ENCODE peak calls at places on chromosomes 5 and 9, in seven cellular contexts. One of them, this sample, is unnamed.

GRCh38 chr5:100654895-100655294 is 119.7 kb downstream of the FAM174A start:
- DNase-seq in HCT116: no peak
- DNase-seq in HepG2: no peak
- DNase-seq in SK-N-SH: no peak
- DNase-seq in GM12878: no peak
- DNase-seq in K562: no peak
- DNase-seq in H1: no peak
- DNase-seq in this sample: no peak

GRCh38 chr5:151105561-151105960 is 24.7 kb upstream of the TNIP1 start:
- DNase-seq in K562: no peak
- DNase-seq in GM12878: no peak
- DNase-seq in H1: no peak
- DNase-seq in SK-N-SH: no peak
- DNase-seq in HCT116: no peak
- DNase-seq in HepG2: no peak
- DNase-seq in this sample: no peak

GRCh38 chr5:27511061-27511460 is 472.7 kb upstream of the CDH9 start:
- DNase-seq in SK-N-SH: no peak
- DNase-seq in K562: no peak
- DNase-seq in HepG2: no peak
- DNase-seq in H1: no peak
- DNase-seq in HCT116: no peak
- DNase-seq in GM12878: no peak
- DNase-seq in this sample: no peak

GRCh38 chr5:180212363-180213255 is 3.6 kb upstream of the RASGEF1C start:
- DNase-seq in GM12878: no peak
- DNase-seq in SK-N-SH: peak; percentile 65
- DNase-seq in HCT116: no peak
- DNase-seq in HepG2: no peak
- DNase-seq in K562: no peak
- DNase-seq in H1: no peak
- DNase-seq in this sample: peak; percentile 35

GRCh38 chr9:125074976-125075375 is 68.4 kb downstream of the SCAI start:
- DNase-seq in H1: no peak
- DNase-seq in K562: no peak
- DNase-seq in SK-N-SH: no peak
- DNase-seq in HepG2: no peak
- DNase-seq in HCT116: no peak
- DNase-seq in GM12878: no peak
- DNase-seq in this sample: no peak

GRCh38 chr5:126851441-126852103 is 74.6 kb downstream of the LMNB1 start:
- DNase-seq in HCT116: no peak
- DNase-seq in H1: no peak
- DNase-seq in GM12878: no peak
- DNase-seq in K562: no peak
- DNase-seq in SK-N-SH: no peak
- DNase-seq in HepG2: no peak
- DNase-seq in this sample: no peak

GRCh38 chr5:59358005-59358404 is 535.5 kb downstream of the PDE4D start:
- DNase-seq in HCT116: no peak
- DNase-seq in HepG2: no peak
- DNase-seq in H1: no peak
- DNase-seq in K562: no peak
- DNase-seq in SK-N-SH: no peak
- DNase-seq in GM12878: no peak
- DNase-seq in this sample: no peak

GRCh38 chr9:92647671-92648446 is 22.1 kb downstream of the IPPK start:
- DNase-seq in HepG2: no peak
- DNase-seq in HCT116: no peak
- DNase-seq in SK-N-SH: no peak
- DNase-seq in K562: no peak
- DNase-seq in H1: no peak
- DNase-seq in GM12878: no peak
- DNase-seq in this sample: no peak

GRCh38 chr9:84170521-84171141 is 169.9 kb downstream of the SLC28A3 start:
- DNase-seq in HCT116: peak; percentile 81
- DNase-seq in HepG2: peak; percentile 45
- DNase-seq in SK-N-SH: peak; percentile 46
- DNase-seq in K562: peak; percentile 7
- DNase-seq in H1: no peak
- DNase-seq in GM12878: no peak
- DNase-seq in this sample: no peak

GRCh38 chr9:114002986-114003740 is 74.9 kb downstream of the AMBP start:
- DNase-seq in HepG2: no peak
- DNase-seq in HCT116: no peak
- DNase-seq in SK-N-SH: no peak
- DNase-seq in H1: no peak
- DNase-seq in GM12878: no peak
- DNase-seq in K562: no peak
- DNase-seq in this sample: no peak

GRCh38 chr5:172303090-172303995 is 19.8 kb upstream of the UBTD2 start:
- DNase-seq in SK-N-SH: no peak
- DNase-seq in K562: no peak
- DNase-seq in HCT116: peak; percentile 60
- DNase-seq in GM12878: no peak
- DNase-seq in H1: no peak
- DNase-seq in HepG2: peak; percentile 16
- DNase-seq in this sample: no peak

GRCh38 chr9:4306066-4306787 is 6.4 kb upstream of the GLIS3 start:
- DNase-seq in GM12878: no peak
- DNase-seq in HepG2: peak; percentile 71
- DNase-seq in K562: no peak
- DNase-seq in HCT116: no peak
- DNase-seq in SK-N-SH: no peak
- DNase-seq in H1: no peak
- DNase-seq in this sample: no peak

GRCh38 chr5:145347026-145347616 is 488.0 kb downstream of the PRELID2 start:
- DNase-seq in SK-N-SH: peak; percentile 24
- DNase-seq in HepG2: peak; percentile 9
- DNase-seq in K562: no peak
- DNase-seq in GM12878: no peak
- DNase-seq in H1: no peak
- DNase-seq in HCT116: peak; percentile 23
- DNase-seq in this sample: peak; percentile 63

GRCh38 chr5:33369470-33370134 is 71.2 kb upstream of the TARS1 start:
- DNase-seq in GM12878: no peak
- DNase-seq in H1: no peak
- DNase-seq in HCT116: no peak
- DNase-seq in HepG2: no peak
- DNase-seq in SK-N-SH: no peak
- DNase-seq in K562: no peak
- DNase-seq in this sample: no peak

GRCh38 chr5:54995168-54995567 is 9.8 kb upstream of the ESM1 start:
- DNase-seq in K562: no peak
- DNase-seq in HCT116: no peak
- DNase-seq in GM12878: no peak
- DNase-seq in HepG2: no peak
- DNase-seq in SK-N-SH: no peak
- DNase-seq in H1: no peak
- DNase-seq in this sample: no peak

GRCh38 chr5:131984945-131985665 is 26.4 kb downstream of the ACSL6 start:
- DNase-seq in SK-N-SH: no peak
- DNase-seq in H1: no peak
- DNase-seq in GM12878: no peak
- DNase-seq in HCT116: no peak
- DNase-seq in K562: no peak
- DNase-seq in HepG2: no peak
- DNase-seq in this sample: no peak

DNA sequence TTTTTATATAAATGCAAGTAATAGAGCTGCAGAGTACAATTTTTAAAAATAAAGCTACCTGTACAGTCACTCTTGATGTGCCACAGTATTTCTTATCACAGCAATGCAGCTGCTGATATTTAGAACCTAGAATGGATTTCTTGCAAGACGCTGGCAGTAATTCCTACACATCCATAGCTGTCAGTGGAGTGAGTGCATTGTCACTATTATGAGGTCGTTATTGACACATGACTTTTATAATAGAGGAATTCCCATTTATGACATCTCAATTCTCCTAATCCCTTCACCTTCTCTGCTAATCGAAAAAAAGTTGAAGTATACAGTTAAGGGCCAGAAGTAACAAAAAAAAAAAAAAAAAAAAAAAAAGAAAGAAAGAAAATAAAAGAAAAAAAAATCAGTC is 477.8 kb downstream of the TAF11L14 start:
- DNase-seq in SK-N-SH: no peak
- DNase-seq in HCT116: no peak
- DNase-seq in K562: no peak
- DNase-seq in HepG2: no peak
- DNase-seq in GM12878: no peak
- DNase-seq in H1: no peak
- DNase-seq in this sample: no peak
- TF ChIP-seq JUND in SK-N-SH: no peak
- TF ChIP-seq JUND in HCT116: no peak
- TF ChIP-seq JUND in K562: no peak
- TF ChIP-seq JUND in HepG2: no peak
- TF ChIP-seq JUND in GM12878: no peak
- TF ChIP-seq JUND in H1: no peak
- TF ChIP-seq JUND in this sample: no peak

GRCh38 chr9:129465834-129466535 is 154.9 kb downstream of the C9orf50 start:
- DNase-seq in SK-N-SH: no peak
- DNase-seq in HepG2: no peak
- DNase-seq in HCT116: no peak
- DNase-seq in GM12878: no peak
- DNase-seq in K562: no peak
- DNase-seq in H1: no peak
- DNase-seq in this sample: no peak

GRCh38 chr9:129463477-129463876 is 157.4 kb downstream of the C9orf50 start:
- DNase-seq in HCT116: no peak
- DNase-seq in HepG2: no peak
- DNase-seq in K562: no peak
- DNase-seq in H1: no peak
- DNase-seq in GM12878: no peak
- DNase-seq in SK-N-SH: no peak
- DNase-seq in this sample: no peak

GRCh38 chr9:129467004-129467588 is 153.8 kb downstream of the C9orf50 start:
- DNase-seq in H1: no peak
- DNase-seq in K562: no peak
- DNase-seq in SK-N-SH: no peak
- DNase-seq in GM12878: no peak
- DNase-seq in HCT116: no peak
- DNase-seq in HepG2: no peak
- DNase-seq in this sample: no peak

GRCh38 chr9:129467739-129468666 is 152.9 kb downstream of the C9orf50 start:
- DNase-seq in HCT116: no peak
- DNase-seq in K562: no peak
- DNase-seq in SK-N-SH: no peak
- DNase-seq in H1: no peak
- DNase-seq in HepG2: no peak
- DNase-seq in GM12878: no peak
- DNase-seq in this sample: no peak

GRCh38 chr9:129464972-129465833 is 155.7 kb downstream of the C9orf50 start:
- DNase-seq in K562: no peak
- DNase-seq in GM12878: no peak
- DNase-seq in H1: no peak
- DNase-seq in HepG2: no peak
- DNase-seq in HCT116: no peak
- DNase-seq in SK-N-SH: no peak
- DNase-seq in this sample: no peak
- TF ChIP-seq JUND in K562: no peak
- TF ChIP-seq JUND in GM12878: no peak
- TF ChIP-seq JUND in H1: no peak
- TF ChIP-seq JUND in HepG2: no peak
- TF ChIP-seq JUND in HCT116: no peak
- TF ChIP-seq JUND in SK-N-SH: no peak
- TF ChIP-seq JUND in this sample: no peak

GRCh38 chr9:34503406-34503805 is 19.4 kb downstream of the ENHO start:
- DNase-seq in HCT116: no peak
- DNase-seq in GM12878: no peak
- DNase-seq in H1: no peak
- DNase-seq in K562: no peak
- DNase-seq in SK-N-SH: no peak
- DNase-seq in HepG2: no peak
- DNase-seq in this sample: no peak

GRCh38 chr9:34500623-34501267 is 22.0 kb downstream of the ENHO start:
- DNase-seq in K562: peak; percentile 73
- DNase-seq in HepG2: peak; percentile 18
- DNase-seq in GM12878: no peak
- DNase-seq in H1: no peak
- DNase-seq in SK-N-SH: peak; percentile 79
- DNase-seq in HCT116: peak; percentile 29
- DNase-seq in this sample: peak; percentile 52

GRCh38 chr9:34502471-34503335 is 20.1 kb downstream of the ENHO start:
- DNase-seq in HCT116: no peak
- DNase-seq in SK-N-SH: no peak
- DNase-seq in HepG2: peak; percentile 18
- DNase-seq in K562: no peak
- DNase-seq in GM12878: no peak
- DNase-seq in H1: no peak
- DNase-seq in this sample: no peak

GRCh38 chr9:34501372-34501771 is 21.4 kb downstream of the ENHO start:
- DNase-seq in HepG2: no peak
- DNase-seq in GM12878: no peak
- DNase-seq in HCT116: no peak
- DNase-seq in SK-N-SH: no peak
- DNase-seq in H1: no peak
- DNase-seq in K562: no peak
- DNase-seq in this sample: no peak

DNA sequence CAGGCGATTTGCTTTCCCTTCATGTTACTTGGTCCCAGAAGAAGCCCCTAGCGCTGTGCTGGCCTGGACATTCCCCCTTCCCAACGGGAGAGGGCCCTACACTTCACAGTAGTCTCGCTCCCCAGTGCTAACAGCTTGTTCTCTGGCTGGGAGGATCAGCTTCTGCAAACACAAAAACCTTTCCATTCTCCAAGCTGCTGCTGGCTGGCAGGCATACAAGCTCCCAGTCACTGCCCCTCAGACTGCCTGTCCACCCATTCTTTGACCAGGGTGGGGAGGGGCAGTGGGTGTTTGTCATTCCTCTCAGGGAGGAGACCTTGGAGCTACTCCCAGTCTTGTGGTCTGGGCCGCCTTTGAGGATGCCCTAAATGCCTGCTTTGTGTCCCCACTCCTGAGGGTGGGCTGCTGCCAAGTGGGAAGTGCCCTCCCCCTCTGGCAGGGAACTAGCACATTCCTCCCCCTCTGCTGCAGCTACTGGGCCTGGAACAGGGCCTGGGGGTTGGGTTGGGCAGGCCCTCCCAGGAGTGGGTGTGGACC is 20.8 kb downstream of the ENHO start:
- DNase-seq in HCT116: no peak
- DNase-seq in K562: no peak
- DNase-seq in HepG2: peak; percentile 83
- DNase-seq in SK-N-SH: no peak
- DNase-seq in GM12878: no peak
- DNase-seq in H1: no peak
- DNase-seq in this sample: no peak
- TF ChIP-seq JUND in HCT116: no peak
- TF ChIP-seq JUND in K562: no peak
- TF ChIP-seq JUND in HepG2: no peak
- TF ChIP-seq JUND in SK-N-SH: no peak
- TF ChIP-seq JUND in GM12878: no peak
- TF ChIP-seq JUND in H1: no peak
- TF ChIP-seq JUND in this sample: no peak

DNA sequence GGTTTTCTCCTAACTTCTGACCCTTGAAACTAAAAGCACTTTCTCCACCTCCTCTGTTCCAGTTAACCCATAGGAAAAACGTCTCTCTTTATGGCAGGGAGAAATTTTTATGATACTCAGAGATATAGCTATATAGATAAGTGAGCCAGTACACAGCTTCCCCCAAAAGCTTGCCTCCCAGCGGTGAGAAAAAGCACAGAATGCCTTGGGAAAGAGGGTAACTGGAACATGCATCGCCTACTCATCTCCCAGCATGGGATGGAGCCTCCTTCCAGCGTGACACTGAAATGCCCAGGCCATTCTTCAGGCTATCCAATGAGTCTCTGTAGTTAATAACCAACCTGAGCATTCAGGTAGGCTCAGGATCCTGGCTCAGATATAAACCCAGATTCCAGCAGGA is 963.1 kb upstream of the DMAC1 start:
- DNase-seq in GM12878: no peak
- DNase-seq in HCT116: no peak
- DNase-seq in K562: no peak
- DNase-seq in SK-N-SH: no peak
- DNase-seq in HepG2: no peak
- DNase-seq in H1: no peak
- DNase-seq in this sample: no peak
- TF ChIP-seq JUND in GM12878: no peak
- TF ChIP-seq JUND in HCT116: no peak
- TF ChIP-seq JUND in K562: no peak
- TF ChIP-seq JUND in SK-N-SH: no peak
- TF ChIP-seq JUND in HepG2: no peak
- TF ChIP-seq JUND in H1: no peak
- TF ChIP-seq JUND in this sample: no peak